ENCODE peak calls at places on chromosomes 11 and 22, in five cellular contexts. L is K562, U is H1, B is GM12878, O is HepG2. N is an unnamed sample.

GRCh38 chr22:26709617-26710390 is 52.4 kb downstream of the MIAT start:
- DNase-seq in B (no peak), O (no peak), L (no peak), U (no peak), N (no peak)

GRCh38 chr11:69491071-69492031 is 9.9 kb downstream of the LINC01488 start:
- DNase-seq in B (no peak), L (no peak), O (no peak), U (no peak), N (no peak)

GRCh38 chr11:70281114-70281729 is 10.7 kb downstream of the PPFIA1 start:
- DNase-seq in B (no peak), U (no peak), L (no peak), O (no peak), N (no peak)

GRCh38 chr11:68691402-68691784 is 7.0 kb downstream of the GAL start:
- DNase-seq in O (no peak), B (no peak), U (no peak), L (no peak), N (no peak)

GRCh38 chr11:111393096-111393495 is 14.0 kb upstream of the POU2AF1 start:
- DNase-seq in U (no peak), L (no peak), O (no peak), B (no peak), N (no peak)

GRCh38 chr11:95584180-95584579 is 205.4 kb downstream of the FAM76B start:
- DNase-seq in O (no peak), L (no peak), U (no peak), B (no peak), N (no peak)

GRCh38 chr11:33893711-33894401 is 2.0 kb upstream of the LMO2 start:
- DNase-seq in B (peak), U (no peak), L (no peak), O (no peak), N (no peak)

GRCh38 chr22:27667121-27667843 is 134.3 kb downstream of the MN1 start:
- DNase-seq in B (no peak), L (no peak), U (no peak), O (no peak), N (no peak)

GRCh38 chr11:813037-813436 is 3.3 kb downstream of the RPLP2 start:
- DNase-seq in O (no peak), B (no peak), U (no peak), L (no peak), N (no peak)

GRCh38 chr11:102530558-102530957 is at the start of gene MMP7:
- DNase-seq in L (no peak), B (no peak), U (no peak), O (no peak), N (peak)

GRCh38 chr11:62129610-62130497 is 6.0 kb downstream of the INCENP start:
- DNase-seq in L (no peak), U (no peak), O (no peak), B (no peak), N (no peak)

GRCh38 chr11:62911137-62912130 is 9.7 kb downstream of the CHRM1 start:
- DNase-seq in O (no peak), B (no peak), L (no peak), U (no peak), N (no peak)

GRCh38 chr11:134069426-134069921 is 602 bp downstream of the JAM3 start:
- DNase-seq in B (no peak), O (no peak), U (no peak), L (no peak), N (no peak)

GRCh38 chr22:40325315-40325714 is 21.0 kb upstream of the ADSL start:
- DNase-seq in U (no peak), B (no peak), O (no peak), L (no peak), N (no peak)

GRCh38 chr11:48182860-48183526 is 33.6 kb upstream of the OR4B1 start:
- DNase-seq in B (no peak), L (no peak), O (no peak), U (no peak), N (no peak)

DNA sequence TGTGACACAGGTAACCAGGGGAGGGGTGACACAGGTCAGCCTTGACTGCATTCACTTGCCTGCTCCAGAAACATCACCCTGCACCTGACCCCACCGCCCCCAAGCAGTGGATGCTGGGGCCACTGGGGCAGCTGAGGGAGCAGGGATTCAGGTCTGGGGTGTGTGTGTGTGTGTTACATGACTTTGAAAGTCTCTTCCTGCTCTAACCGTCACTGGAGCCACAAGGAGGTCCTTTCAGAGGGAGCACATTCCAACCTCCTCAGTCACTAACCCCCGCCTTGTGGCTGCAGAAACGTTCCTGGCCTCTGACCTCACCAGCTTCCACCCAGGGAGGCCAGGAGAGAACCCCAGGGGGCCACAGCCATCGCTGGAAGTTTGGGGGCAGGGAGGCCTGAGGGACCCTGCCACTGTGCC is 2.9 kb upstream of the FOSL1 start:
- DNase-seq in O (peak), U (no peak), B (no peak), L (peak), N (peak)
- TF ChIP-seq HDAC2 in O (no peak), U (no peak), B (no peak), L (no peak), N (no peak)

GRCh38 chr11:84552791-84553190 is 1074.4 kb downstream of the DLG2 start:
- DNase-seq in O (no peak), B (no peak), U (no peak), L (no peak), N (no peak)

GRCh38 chr11:84563356-84563755 is 1063.8 kb downstream of the DLG2 start:
- DNase-seq in L (no peak), U (no peak), B (no peak), O (no peak), N (no peak)

DNA sequence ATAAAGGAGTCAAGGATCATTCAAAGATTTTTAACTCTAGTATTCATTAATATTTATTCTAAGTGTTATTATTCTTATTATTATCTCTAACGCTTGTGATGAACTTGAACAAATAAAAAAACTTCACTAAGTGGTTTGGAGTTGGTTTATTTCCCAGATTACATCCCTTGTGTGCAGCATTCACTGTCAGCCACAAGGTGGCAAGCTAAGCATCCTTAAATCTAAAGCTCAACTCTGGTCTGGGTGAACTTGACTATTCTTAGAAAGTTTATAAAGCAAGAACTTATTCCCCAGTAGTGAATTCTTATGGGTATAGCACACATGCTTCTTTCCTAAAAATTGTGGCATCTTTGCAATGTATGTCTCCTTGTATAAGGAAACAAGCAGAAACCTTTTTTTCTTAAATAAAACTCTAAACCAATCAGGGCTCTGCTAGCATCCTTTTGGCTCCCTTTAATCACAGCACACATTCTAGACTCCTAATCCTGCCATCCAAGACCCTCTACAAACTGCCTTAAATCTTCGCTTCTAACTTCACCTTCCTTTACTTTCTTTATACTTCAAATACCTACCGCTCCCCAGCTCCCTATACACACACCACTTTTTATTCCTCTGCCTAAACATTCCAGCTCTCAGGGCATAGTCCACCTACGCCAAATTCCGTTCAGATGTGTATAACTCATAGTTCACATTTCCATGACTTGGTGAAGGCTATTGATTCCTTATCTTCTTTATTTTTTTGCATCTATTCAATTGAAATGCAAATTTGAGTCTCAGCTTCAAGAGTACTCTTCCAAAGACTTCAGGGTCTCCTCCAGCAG is 1068.8 kb downstream of the DLG2 start:
- DNase-seq in B (no peak), L (peak), U (no peak), O (peak), N (peak)
- TF ChIP-seq HDAC2 in B (no peak), L (no peak), U (no peak), O (no peak), N (no peak)

GRCh38 chr11:109934151-109934550 is 159.0 kb upstream of the ZC3H12C start:
- DNase-seq in U (no peak), B (no peak), O (no peak), L (no peak), N (no peak)

GRCh38 chr11:109937968-109938367 is 155.2 kb upstream of the ZC3H12C start:
- DNase-seq in B (no peak), U (no peak), O (no peak), L (no peak), N (no peak)

GRCh38 chr11:109940816-109941215 is 152.4 kb upstream of the ZC3H12C start:
- DNase-seq in L (peak), B (no peak), U (no peak), O (no peak), N (peak)

GRCh38 chr11:109939176-109939810 is 153.9 kb upstream of the ZC3H12C start:
- DNase-seq in O (peak), L (peak), U (no peak), B (no peak), N (peak)
- TF ChIP-seq HDAC2 in O (no peak), L (no peak), U (no peak), B (no peak), N (no peak)

DNA sequence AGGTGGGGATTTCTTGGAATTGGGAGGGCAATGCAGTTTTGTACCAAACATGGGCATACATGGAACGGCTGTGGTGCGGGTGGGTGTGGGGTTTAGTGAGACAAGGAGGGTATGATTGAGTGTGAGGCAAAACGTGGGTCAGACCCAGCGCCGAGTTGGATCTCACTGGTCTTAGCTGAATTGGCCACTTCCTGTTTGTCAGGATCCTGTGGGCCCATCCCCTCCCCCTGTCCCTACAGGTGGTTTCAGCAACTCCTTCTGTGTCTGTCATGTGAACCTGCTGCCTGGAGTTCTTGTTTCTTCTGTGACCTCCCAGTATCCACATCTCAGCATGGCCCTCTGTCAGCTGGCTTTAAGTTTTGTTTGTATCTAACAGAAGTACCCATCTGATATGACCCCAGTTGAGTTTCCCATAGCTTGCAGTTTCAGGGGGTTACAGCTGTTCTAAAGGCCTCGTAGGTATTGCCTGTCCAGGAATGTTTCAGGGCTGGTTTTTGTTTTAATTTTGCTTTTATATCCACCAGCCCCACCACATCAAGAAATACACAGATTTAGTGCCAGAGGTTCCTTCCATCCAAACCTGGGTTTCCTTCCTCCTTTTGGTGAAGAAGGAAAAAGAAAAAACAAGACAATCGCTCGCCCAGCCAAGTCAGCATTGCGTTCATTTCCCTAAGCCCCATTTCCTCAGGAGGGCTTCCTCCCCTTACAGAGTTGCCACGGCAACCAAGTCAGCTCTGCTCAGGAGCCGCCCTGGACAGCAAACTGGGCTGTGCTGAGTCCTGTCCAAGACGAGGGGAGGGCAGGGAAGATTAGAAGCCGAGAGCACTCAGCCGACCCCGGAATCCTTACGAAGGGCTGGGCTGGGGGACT is 6.1 kb downstream of the APOL1 start:
- DNase-seq in L (no peak), B (no peak), U (peak), O (no peak), N (no peak)
- TF ChIP-seq HDAC2 in L (no peak), B (no peak), U (no peak), O (no peak), N (no peak)

GRCh38 chr11:122242731-122243130 is 126.7 kb upstream of the BLID start:
- DNase-seq in L (no peak), O (no peak), U (no peak), B (no peak), N (no peak)

GRCh38 chr11:122241561-122241960 is 125.5 kb upstream of the BLID start:
- DNase-seq in U (no peak), B (no peak), O (no peak), L (no peak), N (no peak)

GRCh38 chr11:122235615-122236014 is 119.6 kb upstream of the BLID start:
- DNase-seq in U (no peak), L (no peak), O (no peak), B (no peak), N (peak)

DNA sequence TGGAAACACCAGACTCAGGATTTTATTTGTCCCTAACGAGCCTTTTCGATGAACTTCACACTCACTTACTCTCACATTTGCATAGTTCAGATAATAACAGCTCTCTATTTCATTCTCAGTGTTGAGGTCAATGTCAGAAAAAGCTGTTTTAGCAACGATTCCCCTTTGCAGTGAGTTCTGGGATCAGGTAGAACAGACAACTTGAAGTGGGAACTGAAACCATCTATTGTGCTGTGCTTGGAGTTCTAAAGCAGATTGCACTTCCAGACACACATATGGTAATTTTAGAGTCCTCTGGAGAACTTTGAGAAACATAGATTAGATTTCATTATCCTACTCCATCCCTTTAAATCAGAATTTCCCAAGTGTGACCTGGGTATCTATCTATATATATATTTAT is 124.6 kb upstream of the BLID start:
- DNase-seq in B (no peak), U (no peak), O (no peak), L (no peak), N (no peak)
- TF ChIP-seq HDAC2 in B (no peak), U (no peak), O (no peak), L (no peak), N (no peak)

GRCh38 chr11:19576903-19577302 is 135.7 kb upstream of the NAV2 start:
- DNase-seq in B (no peak), O (no peak), L (no peak), U (no peak), N (no peak)

GRCh38 chr11:19579957-19580356 is 132.7 kb upstream of the NAV2 start:
- DNase-seq in L (no peak), B (no peak), O (no peak), U (no peak), N (no peak)

GRCh38 chr11:19577391-19577831 is 135.2 kb upstream of the NAV2 start:
- DNase-seq in L (no peak), U (no peak), B (no peak), O (no peak), N (no peak)

GRCh38 chr11:19578871-19579270 is 133.8 kb upstream of the NAV2 start:
- DNase-seq in U (no peak), O (no peak), B (no peak), L (no peak), N (no peak)

DNA sequence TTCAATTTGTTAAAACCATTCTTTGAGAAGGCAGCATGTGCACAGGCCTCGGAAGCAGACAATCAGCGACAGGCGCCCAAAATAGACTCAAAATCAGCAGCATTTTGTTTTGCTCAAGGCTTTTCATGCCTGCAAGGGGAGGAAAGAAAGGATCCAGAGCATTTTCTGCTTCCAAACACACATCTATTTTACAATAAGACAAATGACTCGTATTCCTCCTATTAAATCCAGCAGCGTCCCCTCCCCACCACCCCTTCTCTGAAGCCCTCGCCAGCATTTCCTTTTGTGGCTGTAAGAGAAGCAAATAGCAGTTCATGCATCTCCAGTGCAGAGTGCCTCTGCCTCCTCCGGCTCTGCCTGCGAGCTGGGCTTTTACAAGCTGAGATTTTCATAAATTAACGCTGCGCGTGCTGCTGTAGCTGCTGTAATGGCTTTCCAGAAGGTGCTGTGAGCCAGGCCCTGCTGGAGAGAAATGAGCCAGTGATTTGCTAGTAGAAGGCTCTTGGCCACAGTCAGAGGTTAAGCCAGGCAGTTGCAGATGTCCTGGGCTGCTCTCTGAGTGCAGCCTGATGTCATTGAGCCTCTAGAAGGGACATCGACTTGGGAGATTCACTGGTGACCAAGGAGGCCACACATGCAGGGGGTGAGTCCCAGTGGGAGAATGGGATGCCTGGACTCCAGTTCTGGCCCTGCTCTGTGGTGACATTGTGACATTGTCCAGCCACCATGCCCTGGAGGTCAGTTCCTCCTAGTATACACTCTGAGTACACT is 134.6 kb upstream of the NAV2 start:
- DNase-seq in O (no peak), L (no peak), U (no peak), B (no peak), N (no peak)
- TF ChIP-seq HDAC2 in O (no peak), L (no peak), U (no peak), B (no peak), N (no peak)

DNA sequence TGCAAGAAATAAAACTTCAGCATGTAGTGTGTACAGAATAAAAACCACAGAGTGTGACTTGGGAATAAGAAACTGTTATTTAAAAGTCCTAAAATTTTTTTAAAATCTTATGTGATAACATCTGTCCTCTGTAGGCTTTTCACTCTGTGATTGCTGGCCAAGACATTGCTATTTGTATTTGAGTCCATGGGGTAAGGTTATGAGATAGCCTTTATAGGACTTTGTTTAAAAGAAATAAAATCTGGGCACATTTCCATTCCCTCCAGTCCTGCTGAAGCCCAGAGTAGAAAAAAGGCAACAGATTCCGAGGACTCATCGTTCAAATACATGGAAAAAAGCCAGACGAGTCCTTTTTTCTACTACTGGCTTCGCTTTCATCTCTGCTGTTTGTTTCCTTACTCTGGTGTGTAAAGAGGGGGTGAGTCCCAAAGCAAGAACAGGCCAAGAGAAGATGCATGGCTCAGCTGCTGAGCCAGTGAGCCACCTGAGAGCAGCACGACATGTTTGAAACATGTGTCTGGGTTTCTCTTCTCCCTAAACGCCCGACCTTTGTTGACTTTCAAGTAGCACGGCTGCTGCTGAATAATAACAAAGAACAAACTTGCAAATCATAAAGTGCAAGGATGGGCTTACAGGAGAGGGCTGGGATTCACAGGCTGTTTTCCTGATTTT is 195.0 kb upstream of the RAG2 start:
- DNase-seq in L (no peak), B (no peak), O (no peak), U (peak), N (no peak)
- TF ChIP-seq HDAC2 in L (no peak), B (no peak), O (no peak), U (no peak), N (no peak)

DNA sequence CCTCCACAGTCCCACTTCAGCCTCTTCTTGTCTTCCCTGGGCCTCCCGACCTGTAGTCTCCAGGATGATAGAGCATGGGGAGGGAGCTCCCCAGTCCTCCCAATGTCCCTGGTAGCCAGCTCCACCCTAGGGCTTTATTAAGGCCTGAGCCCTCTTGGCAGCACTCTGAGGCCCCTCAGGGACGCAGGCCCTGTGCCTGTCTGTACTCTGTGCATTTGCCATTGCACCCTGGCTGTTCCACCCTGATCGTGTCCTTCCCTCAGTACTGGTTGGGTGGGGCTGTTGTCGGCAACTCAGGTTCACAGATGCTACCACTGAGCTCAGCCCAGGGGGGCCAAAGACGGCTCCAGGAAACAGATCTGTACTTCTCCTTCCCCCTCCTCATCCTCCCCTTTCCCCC is 7.2 kb downstream of the SSTR3 start:
- DNase-seq in L (no peak), B (no peak), O (no peak), U (no peak), N (no peak)
- TF ChIP-seq HDAC2 in L (no peak), B (no peak), O (no peak), U (no peak), N (no peak)